ENCODE peak calls at places on chromosomes 5 and 9, in seven cellular contexts. X, Q, N, G, C, R and A are unnamed samples.
A peak's percentile ranks its signal among the peaks of the same experiment; 100 is the strongest.

GRCh38 chr5:58074717-58075116 is 385.2 kb downstream of the PLK2 start:
- DNase-seq in C (no peak), N (no peak), R (no peak), Q (no peak), X (no peak), G (no peak), A (no peak)

GRCh38 chr9:107020040-107020530 is 157.1 kb downstream of the ZNF462 start:
- DNase-seq in G (no peak), N (no peak), R (no peak), X (no peak), Q (no peak), C (peak; percentile 96), A (no peak)

GRCh38 chr5:94468531-94468930 is 149.9 kb downstream of the KIAA0825 start:
- DNase-seq in G (no peak), R (no peak), Q (no peak), C (no peak), X (no peak), N (no peak), A (no peak)

GRCh38 chr5:146755781-146756180 is 122.8 kb downstream of the PPP2R2B start:
- DNase-seq in R (no peak), Q (no peak), C (no peak), G (no peak), X (no peak), N (no peak), A (no peak)

GRCh38 chr9:125807065-125807464 is 59.9 kb downstream of the PBX3 start:
- DNase-seq in N (no peak), C (peak; percentile 61), X (no peak), Q (no peak), G (no peak), R (no peak), A (no peak)

GRCh38 chr5:104569621-104570020 is 1007.0 kb upstream of the NUDT12 start:
- DNase-seq in Q (no peak), C (no peak), N (no peak), R (no peak), G (no peak), X (no peak), A (no peak)

GRCh38 chr5:79109527-79110492 is 1.8 kb upstream of the BHMT start:
- DNase-seq in N (no peak), R (peak; percentile 41), X (no peak), C (no peak), G (no peak), Q (no peak), A (no peak)

GRCh38 chr5:115484368-115484767 is 60.2 kb downstream of the FEM1C start:
- DNase-seq in C (no peak), G (no peak), N (no peak), Q (no peak), R (no peak), X (no peak), A (no peak)

GRCh38 chr5:13217636-13218035 is 726.9 kb downstream of the DNAH5 start:
- DNase-seq in N (no peak), Q (no peak), X (no peak), G (no peak), R (no peak), C (no peak), A (no peak)

GRCh38 chr9:16704096-16704488 is 166.4 kb downstream of the BNC2 start:
- DNase-seq in Q (no peak), C (no peak), G (no peak), N (no peak), R (no peak), X (no peak), A (no peak)
- H3K27ac ChIP-seq in Q (peak overlapping the region; percentile 87), C (peak overlapping the region; percentile 92), G (peak overlapping the region; percentile 81), N (peak overlapping the region; percentile 73), R (peak overlapping the region; percentile 80), X (no peak overlapping the region), A (no peak overlapping the region)

GRCh38 chr5:67842806-67843205 is 372.8 kb upstream of the PIK3R1 start:
- DNase-seq in C (no peak), X (no peak), R (no peak), G (no peak), N (no peak), Q (no peak), A (no peak)
- TF ChIP-seq CTCF in C (no peak), X (no peak), R (no peak), G (no peak), N (no peak), Q (no peak), A (no peak)

GRCh38 chr9:120532891-120533290 is 47.1 kb downstream of the CDK5RAP2 start:
- DNase-seq in X (no peak), C (no peak), Q (no peak), G (no peak), N (no peak), R (no peak), A (no peak)
- H3K36me3 ChIP-seq in X (peaks cover 28% of the 10 kb centered on the region), C (peaks cover 26% of the 10 kb centered on the region), Q (peaks cover 87% of the 10 kb centered on the region), G (peaks cover 79% of the 10 kb centered on the region), N (peaks cover 54% of the 10 kb centered on the region), R (peaks cover 13% of the 10 kb centered on the region), A (peaks cover 74% of the 10 kb centered on the region)

DNA sequence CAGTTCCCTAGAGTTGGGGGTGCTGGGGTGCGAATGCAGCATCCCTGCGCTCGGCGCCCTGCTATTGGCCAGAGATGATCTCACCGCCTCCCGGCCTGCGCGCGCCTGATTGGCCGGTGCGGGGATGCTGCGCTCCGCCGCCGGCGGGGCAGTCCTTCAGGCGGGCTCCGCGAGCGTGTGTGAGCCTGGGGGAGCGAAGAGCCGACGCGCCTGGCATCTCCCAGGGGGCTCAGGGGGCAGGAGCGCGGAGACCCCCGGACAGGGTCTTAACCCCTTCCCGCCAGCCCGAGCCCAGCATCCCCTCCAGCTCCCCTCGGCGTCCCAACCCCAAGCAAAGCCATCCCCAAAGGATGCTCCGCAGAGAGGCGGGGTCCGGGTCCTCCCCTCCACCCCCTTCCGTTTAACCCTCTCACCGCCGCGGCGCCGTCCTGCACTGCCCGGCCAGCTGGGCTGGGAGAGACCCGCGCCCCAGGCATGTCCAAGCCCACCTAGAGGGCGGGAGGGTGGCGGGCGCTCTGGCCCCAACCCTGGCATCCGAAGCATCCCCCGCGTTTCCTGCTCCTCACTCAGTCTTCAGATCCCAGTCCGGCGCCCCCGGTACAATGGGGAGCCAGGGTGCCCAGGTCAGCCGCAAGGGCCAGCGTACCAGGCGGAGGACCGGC is 19.1 kb upstream of the TOR2A start:
- DNase-seq in R (no peak), Q (no peak), G (no peak), C (no peak), X (no peak), N (no peak), A (no peak)
- H3K27ac ChIP-seq in R (no peak overlapping the region), Q (peak overlapping the region; percentile 80), G (no peak overlapping the region), C (no peak overlapping the region), X (no peak overlapping the region), N (no peak overlapping the region), A (peak overlapping the region; percentile 78)

GRCh38 chr9:89219637-89220036 is 41.0 kb upstream of the SHC3 start:
- DNase-seq in G (no peak), C (no peak), N (no peak), X (no peak), Q (no peak), R (no peak), A (no peak)

GRCh38 chr9:89223398-89223977 is 44.9 kb upstream of the SHC3 start:
- DNase-seq in C (no peak), G (no peak), R (no peak), X (no peak), N (no peak), Q (no peak), A (no peak)

GRCh38 chr9:89226076-89226475 is 47.5 kb upstream of the SHC3 start:
- DNase-seq in G (no peak), Q (no peak), R (no peak), N (no peak), X (no peak), C (peak; percentile 51), A (no peak)

DNA sequence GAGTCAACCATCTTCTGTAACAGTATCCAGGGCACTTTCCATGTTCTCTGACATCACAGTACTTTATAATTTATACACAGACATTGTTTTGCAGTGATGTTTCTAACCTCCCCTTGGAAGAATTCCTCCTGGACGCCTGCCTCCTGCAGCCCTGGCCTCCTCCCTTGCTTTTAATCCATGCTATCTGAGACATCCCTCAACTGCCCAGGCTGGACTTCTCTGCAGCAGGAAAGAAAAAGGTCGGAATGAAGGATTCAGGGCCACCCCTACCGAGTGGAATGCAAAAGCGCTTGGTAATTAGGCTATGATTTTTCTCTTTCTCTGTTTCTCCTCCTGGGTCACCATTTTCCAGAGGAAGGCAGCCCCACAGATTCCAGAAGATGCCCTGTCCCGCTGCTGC is 47.0 kb upstream of the SHC3 start:
- DNase-seq in N (no peak), X (no peak), Q (no peak), G (no peak), C (peak; percentile 78), R (no peak), A (no peak)
- TF ChIP-seq CTCF in N (no peak), X (no peak), Q (no peak), G (no peak), C (peak; percentile 22), R (no peak), A (no peak)

DNA sequence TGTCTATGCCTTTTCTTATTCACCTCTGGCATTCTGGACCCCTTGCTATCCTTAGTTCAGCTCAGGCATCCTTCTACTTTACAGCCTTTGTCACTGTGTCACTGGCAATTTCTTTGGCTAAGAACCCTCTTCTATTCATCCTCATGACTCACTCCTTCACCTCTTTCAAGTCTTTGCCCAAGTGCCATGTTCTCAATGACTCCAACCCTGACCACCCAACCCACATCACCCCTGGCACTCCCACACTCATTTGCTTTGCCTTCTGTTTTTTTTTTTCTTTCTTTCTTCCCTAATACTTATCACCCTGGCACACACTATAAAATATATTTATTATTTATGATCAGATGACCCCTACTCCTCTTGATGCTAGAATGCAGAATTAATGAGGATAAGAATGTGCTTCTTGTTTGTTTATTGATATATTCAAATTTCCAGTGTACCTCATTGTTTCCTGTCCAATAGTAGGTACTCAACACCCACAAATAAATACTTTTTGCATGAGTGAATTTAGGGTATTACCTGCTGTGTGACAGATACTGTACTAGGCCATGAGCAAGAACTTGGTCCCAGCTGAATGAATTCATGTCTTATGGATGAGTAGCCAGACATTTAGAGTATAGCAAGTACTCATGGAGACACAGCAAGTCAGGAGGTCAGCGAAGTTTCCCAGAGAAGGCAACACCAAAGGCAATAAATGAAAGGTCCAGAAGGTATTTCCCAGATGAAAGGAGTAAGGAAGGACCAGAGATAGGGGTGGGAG is 236.1 kb downstream of the PAPPA start:
- DNase-seq in R (no peak), C (no peak), N (no peak), Q (no peak), X (no peak), G (no peak), A (no peak)
- H3K36me3 ChIP-seq in R (no peaks in the 10 kb centered on the region), C (peaks cover 81% of the 10 kb centered on the region), N (peaks cover 6% of the 10 kb centered on the region), Q (no peaks in the 10 kb centered on the region), X (no peaks in the 10 kb centered on the region), G (peaks cover 29% of the 10 kb centered on the region), A (no peaks in the 10 kb centered on the region)